ENCODE peak calls at places on chromosomes 13 and 19, in seven cellular contexts. One of them, this sample, is unnamed.

GRCh38 chr13:73835138-73835721 is 299.0 kb downstream of the KLF12 start:
- DNase-seq in GM23248: peak; percentile 55
- DNase-seq in PC-9: no peak
- DNase-seq in endothelial cell of umbilical vein: peak; percentile 55
- DNase-seq in H1: no peak
- DNase-seq in PC-3: peak; percentile 67
- DNase-seq in fibroblast of lung: peak; percentile 68
- DNase-seq in this sample: no peak

GRCh38 chr13:21240586-21240985 is 64.1 kb downstream of the MRPL57 start:
- DNase-seq in GM23248: peak; percentile 87
- DNase-seq in H1: no peak
- DNase-seq in PC-3: peak; percentile 37
- DNase-seq in PC-9: no peak
- DNase-seq in endothelial cell of umbilical vein: peak; percentile 13
- DNase-seq in fibroblast of lung: no peak
- DNase-seq in this sample: no peak

GRCh38 chr19:32691291-32691951 is at the start of gene NUDT19:
- DNase-seq in PC-3: peak; percentile 76
- DNase-seq in PC-9: peak; percentile 90
- DNase-seq in fibroblast of lung: peak; percentile 78
- DNase-seq in endothelial cell of umbilical vein: peak; percentile 83
- DNase-seq in H1: peak; percentile 60
- DNase-seq in GM23248: peak; percentile 94
- DNase-seq in this sample: no peak

GRCh38 chr13:73708393-73708985 is 425.7 kb downstream of the KLF12 start:
- DNase-seq in endothelial cell of umbilical vein: peak; percentile 71
- DNase-seq in PC-9: peak; percentile 49
- DNase-seq in H1: no peak
- DNase-seq in PC-3: peak; percentile 77
- DNase-seq in GM23248: peak; percentile 71
- DNase-seq in fibroblast of lung: peak; percentile 80
- DNase-seq in this sample: no peak

GRCh38 chr13:42981317-42981716 is 10.7 kb downstream of the EPSTI1 start:
- DNase-seq in H1: no peak
- DNase-seq in fibroblast of lung: no peak
- DNase-seq in GM23248: peak; percentile 43
- DNase-seq in endothelial cell of umbilical vein: no peak
- DNase-seq in PC-9: no peak
- DNase-seq in PC-3: no peak
- DNase-seq in this sample: no peak

GRCh38 chr19:17332677-17333581 is 1.7 kb downstream of the ANO8 start:
- DNase-seq in endothelial cell of umbilical vein: peak; percentile 45
- DNase-seq in PC-3: peak; percentile 76
- DNase-seq in H1: peak; percentile 77
- DNase-seq in GM23248: peak; percentile 62
- DNase-seq in PC-9: no peak
- DNase-seq in fibroblast of lung: peak; percentile 52
- DNase-seq in this sample: no peak

GRCh38 chr19:36528921-36529518 is 949 bp upstream of the ZNF260 start:
- DNase-seq in PC-9: no peak
- DNase-seq in GM23248: peak; percentile 20
- DNase-seq in H1: peak; percentile 43
- DNase-seq in endothelial cell of umbilical vein: no peak
- DNase-seq in PC-3: no peak
- DNase-seq in fibroblast of lung: no peak
- DNase-seq in this sample: no peak

GRCh38 chr19:38917921-38918491 is 6.0 kb upstream of the CCER2 start:
- DNase-seq in endothelial cell of umbilical vein: no peak
- DNase-seq in PC-9: peak; percentile 16
- DNase-seq in fibroblast of lung: no peak
- DNase-seq in H1: no peak
- DNase-seq in GM23248: peak; percentile 30
- DNase-seq in PC-3: peak; percentile 5
- DNase-seq in this sample: no peak

GRCh38 chr19:16327501-16327900 is 2.9 kb downstream of the KLF2 start:
- DNase-seq in PC-3: no peak
- DNase-seq in fibroblast of lung: no peak
- DNase-seq in GM23248: peak; percentile 36
- DNase-seq in PC-9: no peak
- DNase-seq in endothelial cell of umbilical vein: no peak
- DNase-seq in H1: no peak
- DNase-seq in this sample: no peak

GRCh38 chr13:25898991-25899390 is 152.8 kb downstream of the SHISA2 start:
- DNase-seq in PC-9: no peak
- DNase-seq in H1: no peak
- DNase-seq in PC-3: no peak
- DNase-seq in GM23248: no peak
- DNase-seq in endothelial cell of umbilical vein: no peak
- DNase-seq in fibroblast of lung: no peak
- DNase-seq in this sample: no peak

GRCh38 chr19:33177417-33177976 is 16.6 kb upstream of the LRP3 start:
- DNase-seq in fibroblast of lung: no peak
- DNase-seq in PC-9: no peak
- DNase-seq in H1: peak; percentile 63
- DNase-seq in GM23248: peak; percentile 90
- DNase-seq in endothelial cell of umbilical vein: no peak
- DNase-seq in PC-3: peak; percentile 39
- DNase-seq in this sample: no peak

GRCh38 chr19:2462635-2463421 is 6.1 kb upstream of the LMNB2 start:
- DNase-seq in PC-9: peak; percentile 59
- DNase-seq in fibroblast of lung: peak; percentile 96
- DNase-seq in H1: peak; percentile 93
- DNase-seq in GM23248: peak; percentile 98
- DNase-seq in endothelial cell of umbilical vein: peak; percentile 88
- DNase-seq in PC-3: peak; percentile 95
- DNase-seq in this sample: peak; percentile 46

GRCh38 chr13:73200432-73200831 is 141.6 kb downstream of the KLF5 start:
- DNase-seq in PC-9: no peak
- DNase-seq in GM23248: peak; percentile 57
- DNase-seq in H1: no peak
- DNase-seq in endothelial cell of umbilical vein: no peak
- DNase-seq in fibroblast of lung: peak; percentile 41
- DNase-seq in PC-3: no peak
- DNase-seq in this sample: no peak

GRCh38 chr19:55352746-55353145 is 1.8 kb downstream of the COX6B2 start:
- DNase-seq in GM23248: no peak
- DNase-seq in PC-3: no peak
- DNase-seq in PC-9: no peak
- DNase-seq in endothelial cell of umbilical vein: no peak
- DNase-seq in fibroblast of lung: no peak
- DNase-seq in H1: no peak
- DNase-seq in this sample: no peak

GRCh38 chr19:55354698-55355212 is at the start of gene COX6B2:
- DNase-seq in H1: no peak
- DNase-seq in GM23248: no peak
- DNase-seq in PC-9: no peak
- DNase-seq in PC-3: no peak
- DNase-seq in fibroblast of lung: no peak
- DNase-seq in endothelial cell of umbilical vein: no peak
- DNase-seq in this sample: no peak

GRCh38 chr19:55353803-55354697 is 469 bp downstream of the COX6B2 start:
- DNase-seq in GM23248: peak; percentile 78
- DNase-seq in PC-3: peak; percentile 65
- DNase-seq in H1: peak; percentile 92
- DNase-seq in endothelial cell of umbilical vein: peak; percentile 71
- DNase-seq in PC-9: peak; percentile 85
- DNase-seq in fibroblast of lung: no peak
- DNase-seq in this sample: no peak

GRCh38 chr19:55353356-55353802 is 1.1 kb downstream of the COX6B2 start:
- DNase-seq in GM23248: no peak
- DNase-seq in PC-3: peak; percentile 39
- DNase-seq in H1: no peak
- DNase-seq in PC-9: no peak
- DNase-seq in endothelial cell of umbilical vein: no peak
- DNase-seq in fibroblast of lung: no peak
- DNase-seq in this sample: no peak

DNA sequence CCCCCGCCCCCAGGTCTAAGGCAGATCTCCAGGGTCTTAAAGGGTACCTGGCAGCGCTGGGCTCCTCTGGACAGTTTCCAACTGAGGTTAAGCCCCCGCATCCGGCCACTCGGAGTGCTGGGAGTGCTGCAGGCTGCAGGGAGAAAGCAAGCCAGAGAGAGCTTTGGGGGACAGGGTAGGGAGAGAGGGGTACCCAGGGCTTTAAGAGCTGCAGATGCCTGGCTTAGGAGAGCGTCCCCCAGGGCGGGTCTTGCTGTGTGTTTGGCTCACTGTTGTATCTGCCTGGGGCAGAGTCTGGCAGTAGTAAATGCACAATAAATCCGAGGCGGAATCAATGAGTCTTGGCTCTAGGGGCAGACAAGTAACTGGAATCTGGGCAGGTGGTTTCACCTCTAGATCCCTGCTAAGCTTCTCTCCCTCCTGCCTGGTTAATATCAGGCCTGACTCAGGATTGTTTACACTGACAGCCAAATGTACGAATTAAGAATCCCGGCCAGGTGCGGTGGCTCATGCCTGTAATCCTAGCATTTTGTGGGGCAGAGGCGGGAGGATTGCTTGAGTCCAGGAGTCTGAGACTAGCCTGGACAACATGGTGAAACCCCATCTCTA is 798 bp upstream of the COX6B2 start:
- DNase-seq in fibroblast of lung: no peak
- DNase-seq in H1: no peak
- DNase-seq in GM23248: no peak
- DNase-seq in PC-3: peak; percentile 66
- DNase-seq in endothelial cell of umbilical vein: no peak
- DNase-seq in PC-9: no peak
- DNase-seq in this sample: no peak
- TF ChIP-seq EZH2 in fibroblast of lung: peak; percentile 61
- TF ChIP-seq EZH2 in H1: no peak
- TF ChIP-seq EZH2 in GM23248: peak; percentile 12
- TF ChIP-seq EZH2 in PC-3: no peak
- TF ChIP-seq EZH2 in endothelial cell of umbilical vein: peak; percentile 35
- TF ChIP-seq EZH2 in PC-9: no peak
- TF ChIP-seq EZH2 in this sample: no peak

GRCh38 chr19:46729696-46730095 is 12.8 kb upstream of the PRKD2 start:
- DNase-seq in endothelial cell of umbilical vein: no peak
- DNase-seq in H1: no peak
- DNase-seq in PC-9: no peak
- DNase-seq in PC-3: no peak
- DNase-seq in fibroblast of lung: no peak
- DNase-seq in GM23248: no peak
- DNase-seq in this sample: no peak
- H3K4me2 ChIP-seq in endothelial cell of umbilical vein: no peak overlapping the region
- H3K4me2 ChIP-seq in H1: no peak overlapping the region
- H3K4me2 ChIP-seq in PC-9: no peak overlapping the region
- H3K4me2 ChIP-seq in PC-3: no peak overlapping the region
- H3K4me2 ChIP-seq in fibroblast of lung: no peak overlapping the region
- H3K4me2 ChIP-seq in GM23248: no peak overlapping the region
- H3K4me2 ChIP-seq in this sample: no peak overlapping the region

DNA sequence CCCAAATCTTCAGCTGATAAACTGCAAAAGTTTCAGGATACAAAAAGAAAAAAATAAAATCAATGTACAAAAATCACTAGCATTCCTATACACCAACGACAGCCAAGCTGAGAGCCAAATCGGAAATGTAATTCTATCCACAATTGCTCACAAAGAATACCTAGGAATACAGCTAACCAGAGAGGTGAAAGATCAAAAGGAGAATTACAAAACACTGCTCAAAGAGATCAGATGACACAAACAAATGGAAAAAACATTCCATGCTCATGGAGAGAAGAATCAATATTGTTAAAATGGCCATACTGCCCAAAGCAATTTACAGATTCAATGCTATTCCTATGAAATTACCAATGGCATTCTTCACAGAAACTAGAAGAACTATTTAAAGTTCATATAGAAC is 29.5 kb downstream of the NLRP11 start:
- DNase-seq in GM23248: no peak
- DNase-seq in H1: no peak
- DNase-seq in PC-9: no peak
- DNase-seq in PC-3: peak; percentile 16
- DNase-seq in endothelial cell of umbilical vein: no peak
- DNase-seq in fibroblast of lung: no peak
- DNase-seq in this sample: no peak
- H3K9me3 ChIP-seq in GM23248: peaks cover 3% of the 10 kb centered on the region
- H3K9me3 ChIP-seq in H1: peaks cover 82% of the 10 kb centered on the region
- H3K9me3 ChIP-seq in PC-9: no peaks in the 10 kb centered on the region
- H3K9me3 ChIP-seq in PC-3: peaks cover 4% of the 10 kb centered on the region
- H3K9me3 ChIP-seq in endothelial cell of umbilical vein: peaks cover 2% of the 10 kb centered on the region
- H3K9me3 ChIP-seq in fibroblast of lung: no peaks in the 10 kb centered on the region
- H3K9me3 ChIP-seq in this sample: peaks cover 4% of the 10 kb centered on the region

GRCh38 chr13:89878904-89879303 is 1468.6 kb upstream of the MIR17HG start:
- DNase-seq in PC-9: no peak
- DNase-seq in fibroblast of lung: no peak
- DNase-seq in PC-3: no peak
- DNase-seq in endothelial cell of umbilical vein: no peak
- DNase-seq in GM23248: no peak
- DNase-seq in H1: no peak
- DNase-seq in this sample: no peak

GRCh38 chr13:89880201-89880600 is 1467.3 kb upstream of the MIR17HG start:
- DNase-seq in GM23248: no peak
- DNase-seq in H1: no peak
- DNase-seq in endothelial cell of umbilical vein: no peak
- DNase-seq in PC-9: no peak
- DNase-seq in PC-3: no peak
- DNase-seq in fibroblast of lung: no peak
- DNase-seq in this sample: no peak

DNA sequence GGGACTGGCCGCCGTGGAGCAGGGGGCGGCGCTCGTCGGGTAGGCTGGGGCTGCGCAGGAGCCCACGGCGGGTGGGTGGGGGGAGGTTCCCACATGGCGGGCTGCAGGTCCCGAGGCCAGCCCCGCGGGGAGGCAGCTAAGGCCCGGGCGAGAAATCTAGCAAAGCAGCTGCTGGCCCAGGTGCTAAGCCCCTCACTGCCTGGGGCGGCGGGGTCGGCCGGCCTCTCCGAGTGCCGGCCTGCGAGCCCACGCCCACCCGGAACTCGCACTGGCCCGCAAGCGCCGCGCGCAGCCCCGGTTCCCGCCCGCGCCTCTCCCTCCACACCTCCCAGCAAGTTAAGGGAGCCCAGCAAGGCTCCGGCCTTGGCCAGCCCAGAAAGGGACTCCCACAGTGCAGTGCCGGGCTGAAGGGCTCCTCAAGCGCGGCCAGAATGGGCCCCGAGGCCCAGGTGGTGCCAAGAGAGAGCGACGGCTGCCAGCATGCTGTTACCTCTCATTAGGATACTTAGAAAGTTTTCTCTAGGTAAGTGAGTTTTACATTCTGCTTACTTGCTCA is 1463.5 kb upstream of the MIR17HG start:
- DNase-seq in PC-3: no peak
- DNase-seq in fibroblast of lung: no peak
- DNase-seq in endothelial cell of umbilical vein: no peak
- DNase-seq in PC-9: no peak
- DNase-seq in H1: no peak
- DNase-seq in GM23248: no peak
- DNase-seq in this sample: no peak
- TF ChIP-seq EZH2 in PC-3: no peak
- TF ChIP-seq EZH2 in fibroblast of lung: no peak
- TF ChIP-seq EZH2 in endothelial cell of umbilical vein: no peak
- TF ChIP-seq EZH2 in PC-9: no peak
- TF ChIP-seq EZH2 in H1: no peak
- TF ChIP-seq EZH2 in GM23248: no peak
- TF ChIP-seq EZH2 in this sample: no peak